ENCODE peak calls at places on chromosomes 6 and 20, in six cellular contexts. L, V, W, N, P and O are unnamed samples.

GRCh38 chr6:30647802-30648460 is 998 bp downstream of the C6orf136 start:
- DNase-seq in P (no peak), V (no peak), N (no peak), L (peak), W (peak), O (no peak)

GRCh38 chr6:42735976-42736375 is 9.9 kb downstream of the TBCC start:
- DNase-seq in W (no peak), P (peak), L (no peak), N (no peak), V (no peak), O (no peak)

GRCh38 chr6:75207211-75207984 is 1.5 kb upstream of the COL12A1 start:
- DNase-seq in P (peak), W (no peak), V (peak), N (no peak), L (no peak), O (no peak)

GRCh38 chr6:47247227-47247797 is 62.4 kb downstream of the TNFRSF21 start:
- DNase-seq in P (no peak), L (no peak), V (no peak), W (no peak), N (no peak), O (no peak)

GRCh38 chr6:115551510-115551909 is 509.2 kb downstream of the FRK start:
- DNase-seq in L (no peak), V (no peak), N (no peak), W (no peak), P (no peak), O (no peak)

GRCh38 chr6:42627044-42627443 is 63.2 kb downstream of the UBR2 start:
- DNase-seq in L (no peak), V (no peak), N (no peak), P (no peak), W (no peak), O (no peak)

GRCh38 chr20:10660661-10661060 is 13.1 kb downstream of the JAG1 start:
- DNase-seq in W (no peak), P (no peak), N (no peak), L (no peak), V (peak), O (no peak)

GRCh38 chr6:4433199-4433598 is 297.8 kb upstream of the ECI2 start:
- DNase-seq in W (no peak), V (no peak), P (no peak), L (no peak), N (no peak), O (no peak)

GRCh38 chr20:46572790-46573189 is 22.3 kb upstream of the OCSTAMP start:
- DNase-seq in V (no peak), L (no peak), P (no peak), N (no peak), W (no peak), O (no peak)

GRCh38 chr6:119234457-119234856 is 115.1 kb downstream of the MAN1A1 start:
- DNase-seq in P (no peak), L (no peak), V (no peak), N (no peak), W (no peak), O (no peak)

GRCh38 chr6:98808522-98809210 is 25.7 kb upstream of the POU3F2 start:
- DNase-seq in W (no peak), V (peak), P (no peak), N (no peak), L (no peak), O (no peak)

GRCh38 chr6:89282749-89283148 is 32.4 kb downstream of the GABRR2 start:
- DNase-seq in W (no peak), V (no peak), P (no peak), L (no peak), N (no peak), O (no peak)

GRCh38 chr6:157764346-157765068 is 58.5 kb upstream of the SNX9 start:
- DNase-seq in N (peak), L (peak), V (peak), W (peak), P (peak), O (peak)

GRCh38 chr6:84648444-84648843 is 116.0 kb downstream of the TBX18 start:
- DNase-seq in L (no peak), W (no peak), N (no peak), P (no peak), V (no peak), O (no peak)

GRCh38 chr6:97705568-97705967 is 422.6 kb upstream of the MMS22L start:
- DNase-seq in L (no peak), P (no peak), N (no peak), V (no peak), W (no peak), O (no peak)

GRCh38 chr6:23728707-23729106 is 397.3 kb upstream of the NRSN1 start:
- DNase-seq in P (no peak), N (no peak), V (no peak), W (no peak), L (no peak), O (no peak)

GRCh38 chr20:53751394-53752368 is 158.0 kb upstream of the ZNF217 start:
- DNase-seq in V (peak), L (peak), P (peak), N (no peak), W (no peak), O (no peak)

GRCh38 chr6:130229645-130230044 is 6.9 kb upstream of the SAMD3 start:
- DNase-seq in V (no peak), N (no peak), W (no peak), P (no peak), L (no peak), O (peak)

GRCh38 chr20:50992733-50993457 is 30.0 kb downstream of the KCNG1 start:
- DNase-seq in W (peak), N (no peak), P (peak), L (peak), V (peak), O (peak)

GRCh38 chr20:19617256-19617655 is 140.8 kb upstream of the RIN2 start:
- DNase-seq in N (no peak), V (no peak), W (no peak), L (no peak), P (no peak), O (no peak)

GRCh38 chr20:50332491-50332980 is 141.9 kb downstream of the CEBPB start:
- DNase-seq in L (no peak), N (no peak), V (no peak), W (no peak), P (no peak), O (no peak)

GRCh38 chr20:10572853-10573252 is 100.9 kb downstream of the JAG1 start:
- DNase-seq in W (no peak), L (no peak), N (no peak), V (no peak), P (no peak), O (no peak)

GRCh38 chr6:138973481-138974140 is 14.4 kb downstream of the REPS1 start:
- DNase-seq in W (no peak), L (no peak), N (no peak), V (peak), P (no peak), O (no peak)

GRCh38 chr20:39822667-39823066 is 860.5 kb downstream of the DHX35 start:
- DNase-seq in W (peak), N (no peak), L (no peak), P (no peak), V (peak), O (no peak)

GRCh38 chr20:45229264-45230056 is 8.3 kb downstream of the SEMG2 start:
- DNase-seq in W (peak), V (peak), L (peak), P (peak), N (no peak), O (no peak)

GRCh38 chr6:24358219-24358821 is 461 bp upstream of the DCDC2 start:
- DNase-seq in P (no peak), W (no peak), N (no peak), L (no peak), V (no peak), O (no peak)

GRCh38 chr6:51028271-51028670 is 209.6 kb downstream of the TFAP2B start:
- DNase-seq in L (no peak), V (no peak), P (no peak), N (no peak), W (no peak), O (no peak)

GRCh38 chr6:152423216-152424103 is 213.7 kb downstream of the SYNE1 start:
- DNase-seq in L (no peak), N (no peak), W (no peak), P (no peak), V (no peak), O (no peak)

GRCh38 chr20:19423097-19423891 is 210.9 kb downstream of the SLC24A3 start:
- DNase-seq in P (no peak), V (no peak), N (no peak), W (no peak), L (no peak), O (no peak)

GRCh38 chr6:14799928-14800327 is 445.9 kb upstream of the JARID2 start:
- DNase-seq in L (peak), P (peak), V (peak), N (no peak), W (peak), O (peak)

GRCh38 chr20:25205277-25206062 is 10.0 kb downstream of the ENTPD6 start:
- DNase-seq in N (no peak), L (no peak), W (no peak), P (no peak), V (no peak), O (no peak)

GRCh38 chr6:524803-525202 is 132.1 kb downstream of the HUS1B start:
- DNase-seq in N (no peak), W (no peak), V (no peak), P (peak), L (no peak), O (peak)

GRCh38 chr6:162373868-162374267 is 353.7 kb downstream of the PRKN start:
- DNase-seq in P (no peak), N (no peak), V (no peak), L (no peak), W (no peak), O (no peak)

GRCh38 chr20:58518387-58518786 is 3.2 kb upstream of the APCDD1L start:
- DNase-seq in L (no peak), N (no peak), P (no peak), W (no peak), V (no peak), O (no peak)

GRCh38 chr6:31122803-31123706 is 2.8 kb upstream of the CDSN start:
- DNase-seq in W (no peak), L (no peak), N (no peak), P (no peak), V (peak), O (no peak)

GRCh38 chr20:63152322-63153253 is 63.3 kb downstream of the YTHDF1 start:
- DNase-seq in V (no peak), W (no peak), N (no peak), P (no peak), L (no peak), O (no peak)

GRCh38 chr6:46781478-46782378 is 11.5 kb upstream of the MEP1A start:
- DNase-seq in N (no peak), P (peak), W (peak), V (peak), L (no peak), O (no peak)